ENCODE peak calls at places on chromosomes 5 and 9, in seven cellular contexts. W, D, Z, X, H, K and L are unnamed samples.

GRCh38 chr5:90144625-90145327 is 264.8 kb downstream of the CETN3 start:
- DNase-seq in W (no peak), K (no peak), X (no peak), H (no peak), Z (no peak), D (no peak), L (no peak)

GRCh38 chr9:132949709-132950108 is 5.3 kb upstream of the TSC1 start:
- DNase-seq in H (no peak), D (no peak), W (no peak), Z (no peak), X (no peak), K (no peak), L (no peak)

GRCh38 chr5:52148679-52149078 is 639.0 kb upstream of the ITGA1 start:
- DNase-seq in X (no peak), H (no peak), Z (no peak), D (no peak), K (no peak), W (no peak), L (no peak)

GRCh38 chr9:91060520-91061343 is 259.1 kb downstream of the SYK start:
- DNase-seq in Z (peak), W (no peak), H (no peak), K (peak), D (no peak), X (no peak), L (no peak)

GRCh38 chr9:83701286-83701685 is 6.5 kb downstream of the UBQLN1 start:
- DNase-seq in W (no peak), H (no peak), D (no peak), K (no peak), Z (no peak), X (no peak), L (no peak)

GRCh38 chr5:178323961-178324360 is 91.4 kb upstream of the PHYKPL start:
- DNase-seq in X (no peak), D (no peak), H (no peak), W (no peak), Z (no peak), K (no peak), L (no peak)

GRCh38 chr5:150622157-150622556 is 18.3 kb upstream of the SYNPO start:
- DNase-seq in W (no peak), D (no peak), X (no peak), K (no peak), Z (no peak), H (no peak), L (no peak)

GRCh38 chr5:150377964-150378694 is 20.6 kb downstream of the TCOF1 start:
- DNase-seq in Z (no peak), X (no peak), D (no peak), W (no peak), H (peak), K (no peak), L (no peak)

GRCh38 chr5:60700347-60700815 is 415 bp upstream of the DEPDC1B start:
- DNase-seq in K (no peak), D (no peak), W (no peak), H (peak), X (no peak), Z (peak), L (no peak)

GRCh38 chr5:16600397-16600796 is 16.4 kb downstream of the RETREG1 start:
- DNase-seq in H (peak), K (no peak), Z (no peak), X (no peak), D (no peak), W (no peak), L (no peak)

GRCh38 chr9:76198336-76198735 is 195.9 kb downstream of the RFK start:
- DNase-seq in X (no peak), W (no peak), K (no peak), H (no peak), D (no peak), Z (no peak), L (no peak)

GRCh38 chr5:411728-412127 is 31.2 kb upstream of the EXOC3 start:
- DNase-seq in X (no peak), Z (no peak), K (no peak), W (no peak), D (no peak), H (no peak), L (no peak)

GRCh38 chr5:140556438-140556837 is 835 bp downstream of the SRA1 start:
- DNase-seq in H (peak), D (no peak), K (no peak), X (no peak), W (no peak), Z (no peak), L (no peak)

GRCh38 chr9:134066923-134067851 is 639 bp downstream of the BRD3 start:
- DNase-seq in K (no peak), H (peak), W (no peak), D (peak), X (no peak), Z (no peak), L (peak)

GRCh38 chr9:86046930-86047341 is 52.4 kb downstream of the GOLM1 start:
- DNase-seq in K (no peak), W (no peak), Z (no peak), H (peak), D (no peak), X (no peak), L (no peak)

GRCh38 chr9:18438951-18439350 is 35.0 kb upstream of the ADAMTSL1 start:
- DNase-seq in K (no peak), H (no peak), Z (no peak), X (no peak), D (no peak), W (no peak), L (no peak)

GRCh38 chr5:77785229-77785628 is 9.1 kb upstream of the TBCA start:
- DNase-seq in H (no peak), W (no peak), X (no peak), Z (no peak), D (no peak), K (no peak), L (no peak)

DNA sequence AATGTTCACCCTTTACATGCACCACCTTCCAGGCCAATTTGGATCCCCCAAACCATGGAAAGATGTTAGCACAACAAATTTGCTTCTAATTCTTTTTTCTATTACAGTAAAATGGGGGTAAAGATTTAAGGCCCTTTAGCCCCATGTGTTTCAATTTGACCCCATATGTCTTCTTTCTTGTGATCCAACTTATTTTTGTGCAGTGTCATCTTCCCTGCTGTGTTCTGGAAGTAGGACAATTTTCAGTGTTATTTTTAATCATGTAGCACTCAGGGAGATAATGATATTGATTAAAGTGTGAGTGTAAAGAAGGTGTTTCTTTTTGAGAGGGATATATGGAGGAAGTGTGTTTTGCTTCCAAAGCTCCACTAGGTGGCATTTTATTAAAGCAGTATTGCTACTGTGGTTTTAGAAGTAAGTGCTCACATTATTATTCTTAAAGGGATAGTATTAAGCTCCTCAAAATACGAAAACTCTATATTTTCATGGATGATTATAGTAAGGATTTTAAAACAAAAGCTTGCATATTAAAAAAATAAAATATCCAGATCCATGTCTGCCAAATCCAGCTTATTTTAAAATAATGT is 118.7 kb upstream of the ATP10B start:
- DNase-seq in W (no peak), K (no peak), Z (no peak), H (no peak), X (no peak), D (no peak), L (no peak)
- TF ChIP-seq JUND in W (no peak), K (no peak), Z (no peak), H (no peak), X (no peak), D (no peak), L (no peak)

GRCh38 chr5:130875673-130876072 is 289.4 kb downstream of the HINT1 start:
- DNase-seq in H (no peak), X (no peak), D (no peak), W (no peak), K (no peak), Z (no peak), L (no peak)

GRCh38 chr5:130871346-130872086 is 293.5 kb downstream of the HINT1 start:
- DNase-seq in Z (peak), W (peak), X (no peak), K (peak), H (peak), D (peak), L (peak)

DNA sequence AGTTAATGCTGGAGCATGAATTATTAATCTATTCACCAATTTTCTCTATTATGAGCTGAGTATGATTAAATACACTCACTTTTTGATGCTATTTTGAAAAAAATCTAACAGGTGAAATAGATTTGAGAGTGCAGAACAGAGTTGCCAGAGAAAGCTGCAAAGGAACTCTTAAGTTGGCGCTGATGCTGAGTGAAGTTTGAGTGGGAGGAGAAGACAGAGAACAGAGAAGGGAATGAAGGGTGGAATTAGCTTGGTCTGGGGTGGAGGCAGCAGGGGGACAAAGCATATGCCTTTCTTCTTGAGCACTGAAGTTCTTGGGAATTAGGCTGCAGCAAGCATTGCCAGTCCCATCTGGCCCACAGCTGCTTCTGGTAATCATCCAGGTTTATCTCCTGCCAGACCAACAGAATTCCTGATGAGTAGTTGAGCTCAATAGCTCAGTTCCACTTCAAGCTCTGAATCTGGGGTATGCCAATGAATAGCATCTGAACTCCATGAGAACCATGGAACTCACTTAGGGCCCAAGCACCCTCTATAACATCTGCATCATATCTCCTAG is 290.1 kb downstream of the HINT1 start:
- DNase-seq in Z (no peak), D (no peak), W (no peak), X (no peak), K (no peak), H (no peak), L (no peak)
- TF ChIP-seq JUND in Z (no peak), D (no peak), W (no peak), X (no peak), K (no peak), H (no peak), L (no peak)

GRCh38 chr9:107759009-107759822 is 269.6 kb upstream of the KLF4 start:
- DNase-seq in H (no peak), D (no peak), Z (no peak), X (peak), W (no peak), K (no peak), L (no peak)

GRCh38 chr9:107750741-107751521 is 261.4 kb upstream of the KLF4 start:
- DNase-seq in D (no peak), H (no peak), K (no peak), W (peak), Z (peak), X (no peak), L (no peak)

GRCh38 chr9:107756091-107756490 is 266.5 kb upstream of the KLF4 start:
- DNase-seq in K (no peak), D (no peak), W (no peak), X (no peak), H (no peak), Z (no peak), L (no peak)

GRCh38 chr9:107751522-107752235 is 262.1 kb upstream of the KLF4 start:
- DNase-seq in X (peak), D (no peak), Z (peak), W (peak), K (no peak), H (no peak), L (no peak)

DNA sequence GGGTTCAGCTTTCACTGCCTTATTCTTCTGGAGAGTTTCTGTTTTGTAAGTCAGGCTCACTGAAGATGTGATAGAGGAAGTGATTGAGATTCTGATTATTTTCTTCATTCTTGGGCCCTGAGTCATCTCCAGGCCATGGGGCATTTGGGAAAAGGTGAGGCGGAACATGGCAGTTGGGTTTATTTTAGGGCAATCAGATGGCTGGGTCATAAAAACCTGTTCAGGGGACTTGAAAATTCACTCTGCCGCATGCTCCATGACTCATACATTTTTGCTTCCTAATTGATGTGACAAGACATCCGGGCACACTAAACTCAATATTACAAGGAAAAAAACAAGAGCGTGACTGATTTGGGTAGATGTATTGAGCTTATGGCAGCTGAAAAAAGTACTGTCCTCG is 265.7 kb upstream of the KLF4 start:
- DNase-seq in K (no peak), H (no peak), W (peak), X (no peak), Z (no peak), D (no peak), L (no peak)
- TF ChIP-seq JUND in K (peak), H (peak), W (no peak), X (no peak), Z (no peak), D (peak), L (peak)

GRCh38 chr5:56615750-56616149 is 199.6 kb upstream of the MAP3K1 start:
- DNase-seq in K (no peak), Z (no peak), W (no peak), H (no peak), D (no peak), X (no peak), L (peak)

GRCh38 chr5:56612759-56613158 is 202.6 kb upstream of the MAP3K1 start:
- DNase-seq in Z (no peak), K (no peak), D (no peak), W (no peak), X (no peak), H (no peak), L (no peak)

GRCh38 chr5:56612353-56612752 is 203.0 kb upstream of the MAP3K1 start:
- DNase-seq in X (no peak), D (no peak), W (no peak), H (no peak), K (no peak), Z (no peak), L (no peak)

GRCh38 chr5:56617998-56618397 is 197.4 kb upstream of the MAP3K1 start:
- DNase-seq in W (no peak), H (no peak), K (no peak), D (no peak), Z (no peak), X (no peak), L (no peak)

DNA sequence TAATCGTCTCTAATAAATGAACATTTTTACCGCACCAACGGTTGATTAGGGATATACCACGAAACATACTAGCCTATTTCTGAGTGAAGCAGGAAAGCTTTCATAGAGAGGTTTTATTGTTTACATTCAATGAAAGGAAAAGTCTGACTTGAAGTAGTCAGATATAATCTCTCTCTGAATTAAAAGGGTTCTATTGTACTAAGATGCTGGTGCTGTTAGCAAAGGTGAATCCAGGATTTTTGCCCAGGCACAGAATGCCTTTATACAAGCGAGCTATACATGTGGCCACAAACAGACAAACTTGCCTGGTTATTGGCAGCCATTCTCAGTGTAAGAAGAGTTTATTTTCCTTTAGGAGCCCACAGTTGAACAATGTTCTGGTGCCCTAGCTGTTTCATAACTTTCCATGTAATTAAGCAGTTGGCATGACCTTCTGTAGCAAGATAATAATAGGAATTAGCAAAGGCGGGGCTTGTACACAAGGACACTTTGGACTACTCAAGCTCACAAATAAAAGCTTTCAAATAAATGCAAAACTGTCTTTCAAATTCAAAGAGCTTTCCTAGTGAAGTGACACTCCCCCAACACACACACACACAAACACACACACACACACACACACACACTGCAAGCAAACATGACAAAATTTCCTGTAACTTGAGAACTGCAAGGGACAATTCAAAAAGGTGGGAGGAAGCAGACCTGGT is 198.7 kb upstream of the MAP3K1 start:
- DNase-seq in H (no peak), W (no peak), Z (no peak), D (no peak), X (no peak), K (no peak), L (peak)
- TF ChIP-seq JUND in H (no peak), W (no peak), Z (no peak), D (no peak), X (no peak), K (no peak), L (no peak)

GRCh38 chr5:96854067-96854466 is 22.2 kb upstream of the ERAP2 start:
- DNase-seq in K (no peak), W (no peak), H (no peak), X (no peak), D (no peak), Z (no peak), L (no peak)

GRCh38 chr5:96857924-96858323 is 18.4 kb upstream of the ERAP2 start:
- DNase-seq in W (no peak), D (no peak), K (no peak), Z (no peak), H (no peak), X (no peak), L (no peak)

GRCh38 chr5:96857454-96857853 is 18.8 kb upstream of the ERAP2 start:
- DNase-seq in X (no peak), D (no peak), W (no peak), Z (no peak), K (no peak), H (no peak), L (no peak)

GRCh38 chr5:96852769-96853168 is 23.5 kb upstream of the ERAP2 start:
- DNase-seq in Z (no peak), X (no peak), W (no peak), K (no peak), D (no peak), H (no peak), L (no peak)

DNA sequence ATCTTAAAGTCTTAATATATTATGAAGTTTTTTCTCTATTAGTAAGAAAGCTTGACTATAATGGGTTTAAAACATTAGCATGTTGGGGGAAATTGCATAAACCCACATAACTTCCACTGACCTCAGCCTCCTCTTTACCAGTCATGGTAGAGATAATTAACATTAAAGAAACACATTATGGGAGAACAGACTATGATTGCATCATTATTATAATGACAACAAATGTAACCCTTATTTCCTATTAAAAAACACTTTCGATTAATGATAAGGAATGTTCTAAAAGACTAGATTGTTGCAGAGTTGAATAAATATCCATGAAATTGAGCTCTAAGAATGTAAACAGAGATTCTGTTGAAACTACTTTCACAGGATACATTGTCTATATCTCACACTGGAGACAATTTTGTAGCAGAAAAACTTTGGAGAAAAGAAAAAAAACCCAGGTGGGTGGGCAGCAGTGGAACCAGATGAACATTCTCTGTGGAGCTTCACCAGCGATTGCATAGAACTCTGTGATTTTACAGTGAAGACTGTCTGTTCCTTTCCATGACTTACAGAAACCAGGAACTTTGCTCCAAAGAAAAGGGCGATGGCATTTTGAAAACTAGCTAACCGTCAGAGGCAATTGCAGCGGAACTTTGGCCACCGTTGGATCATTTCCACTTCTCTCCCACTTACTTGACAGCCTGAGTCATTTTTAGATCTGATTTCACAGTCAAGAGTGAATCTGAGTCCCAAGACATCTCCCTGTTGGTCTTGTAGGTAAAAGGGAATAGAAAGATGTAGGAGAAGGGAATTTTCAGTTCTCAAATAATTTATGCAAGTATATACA is 21.0 kb upstream of the ERAP2 start:
- DNase-seq in D (no peak), W (no peak), Z (no peak), X (no peak), K (no peak), H (no peak), L (no peak)
- TF ChIP-seq JUND in D (peak), W (no peak), Z (no peak), X (no peak), K (no peak), H (peak), L (no peak)

DNA sequence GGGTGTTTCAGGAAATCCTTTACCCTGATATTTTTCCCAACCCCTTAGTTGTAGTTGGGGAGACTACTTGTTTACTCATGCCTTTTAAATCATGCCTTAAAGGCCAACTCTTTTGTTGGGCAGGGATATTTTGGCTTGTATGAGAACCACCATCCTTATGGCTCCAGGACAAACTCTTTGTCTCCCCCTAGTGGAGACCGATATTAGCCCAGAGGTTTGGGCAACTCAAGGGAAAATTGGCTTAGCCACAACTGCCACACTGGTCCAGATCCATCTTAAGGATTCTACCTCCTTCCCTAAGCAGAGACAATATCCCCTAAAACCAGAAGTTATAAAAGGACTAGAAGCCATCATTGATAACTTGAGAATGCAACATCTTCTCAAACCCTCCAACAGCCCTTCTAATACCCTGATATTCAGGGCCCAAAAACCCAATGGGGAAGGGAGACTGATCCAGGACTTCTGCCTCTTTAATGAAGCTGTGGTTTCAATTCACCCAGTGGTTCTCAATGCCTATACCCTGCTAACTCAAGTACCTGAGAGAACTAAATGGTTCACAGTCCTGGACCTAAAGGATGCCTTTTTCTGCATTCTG is 100.9 kb upstream of the HCN1 start:
- DNase-seq in X (no peak), D (peak), K (no peak), W (no peak), H (no peak), Z (no peak), L (no peak)
- TF ChIP-seq JUND in X (no peak), D (no peak), K (no peak), W (no peak), H (no peak), Z (no peak), L (no peak)